ENCODE peak calls at places on chromosomes 12 and 14, in seven cellular contexts. U is GM23338, K is esophagus muscularis mucosa, Q is sigmoid colon, W is HCT116, O is stomach, P is SK-N-SH. F is an unnamed sample.

GRCh38 chr12:106035421-106035820 is 103.3 kb downstream of the NUAK1 start:
- DNase-seq in W (no peak), Q (no peak), K (peak; percentile 55), U (no peak), O (no peak), P (no peak), F (peak; percentile 74)

GRCh38 chr12:38392584-38393144 is 76.1 kb downstream of the ALG10B start:
- DNase-seq in Q (no peak), O (no peak), P (no peak), W (no peak), K (no peak), U (no peak), F (no peak)

GRCh38 chr12:227286-227915 is 13.4 kb upstream of the SLC6A12 start:
- DNase-seq in K (no peak), O (no peak), W (no peak), P (no peak), U (no peak), Q (no peak), F (no peak)

GRCh38 chr12:105239304-105239703 is 3.3 kb upstream of the APPL2 start:
- DNase-seq in U (no peak), P (no peak), W (no peak), Q (no peak), O (no peak), K (no peak), F (no peak)

GRCh38 chr12:54132979-54133378 is 55.8 kb downstream of the SMUG1 start:
- DNase-seq in U (no peak), O (peak; percentile 77), P (no peak), Q (no peak), W (no peak), K (no peak), F (no peak)

GRCh38 chr12:94805749-94806148 is 155.4 kb upstream of the TMCC3 start:
- DNase-seq in W (no peak), U (no peak), K (no peak), P (no peak), Q (no peak), O (no peak), F (no peak)

GRCh38 chr14:100530270-100531072 is 56.7 kb downstream of the BEGAIN start:
- DNase-seq in O (no peak), P (no peak), Q (peak; percentile 52), W (no peak), U (no peak), K (no peak), F (no peak)

GRCh38 chr12:118035194-118036041 is 18.9 kb downstream of the RFC5 start:
- DNase-seq in U (no peak), K (no peak), O (no peak), W (no peak), P (peak; percentile 27), Q (no peak), F (no peak)

GRCh38 chr12:39138268-39138667 is 232.9 kb upstream of the CPNE8 start:
- DNase-seq in W (no peak), Q (no peak), O (no peak), P (peak; percentile 55), K (no peak), U (no peak), F (no peak)

GRCh38 chr12:104456417-104456949 is at the start of gene CHST11:
- DNase-seq in O (peak; percentile 77), K (peak; percentile 94), Q (peak; percentile 87), P (peak; percentile 98), W (peak; percentile 48), U (peak; percentile 96), F (peak; percentile 69)

GRCh38 chr12:32486158-32486557 is 86.8 kb downstream of the FGD4 start:
- DNase-seq in P (no peak), K (no peak), O (no peak), Q (no peak), U (no peak), W (no peak), F (no peak)

GRCh38 chr12:122722347-122722746 is 5.7 kb upstream of the HCAR3 start:
- DNase-seq in K (no peak), P (no peak), W (no peak), O (no peak), Q (no peak), U (no peak), F (no peak)

GRCh38 chr14:64293976-64294671 is at the start of gene ESR2:
- DNase-seq in O (peak; percentile 31), P (peak; percentile 78), Q (no peak), U (peak; percentile 51), K (no peak), W (no peak), F (no peak)

GRCh38 chr12:8065991-8066594 is at the start of gene C3AR1:
- DNase-seq in O (no peak), W (no peak), Q (no peak), U (no peak), K (no peak), P (no peak), F (no peak)

GRCh38 chr12:27332407-27333310 is at the start of gene BMAL2:
- DNase-seq in U (peak; percentile 76), P (peak; percentile 87), K (no peak), W (no peak), Q (no peak), O (peak; percentile 54), F (no peak)

GRCh38 chr12:27334721-27335082 is 2.1 kb downstream of the BMAL2 start:
- DNase-seq in O (no peak), K (no peak), P (no peak), Q (no peak), W (no peak), U (no peak), F (no peak)

GRCh38 chr12:27333311-27334009 is 824 bp downstream of the BMAL2 start:
- DNase-seq in K (no peak), Q (peak; percentile 67), O (peak; percentile 53), P (peak; percentile 76), U (peak; percentile 49), W (no peak), F (peak; percentile 8)

GRCh38 chr12:27335364-27336145 is 2.9 kb downstream of the BMAL2 start:
- DNase-seq in K (no peak), O (no peak), U (no peak), W (no peak), Q (no peak), P (no peak), F (no peak)

DNA sequence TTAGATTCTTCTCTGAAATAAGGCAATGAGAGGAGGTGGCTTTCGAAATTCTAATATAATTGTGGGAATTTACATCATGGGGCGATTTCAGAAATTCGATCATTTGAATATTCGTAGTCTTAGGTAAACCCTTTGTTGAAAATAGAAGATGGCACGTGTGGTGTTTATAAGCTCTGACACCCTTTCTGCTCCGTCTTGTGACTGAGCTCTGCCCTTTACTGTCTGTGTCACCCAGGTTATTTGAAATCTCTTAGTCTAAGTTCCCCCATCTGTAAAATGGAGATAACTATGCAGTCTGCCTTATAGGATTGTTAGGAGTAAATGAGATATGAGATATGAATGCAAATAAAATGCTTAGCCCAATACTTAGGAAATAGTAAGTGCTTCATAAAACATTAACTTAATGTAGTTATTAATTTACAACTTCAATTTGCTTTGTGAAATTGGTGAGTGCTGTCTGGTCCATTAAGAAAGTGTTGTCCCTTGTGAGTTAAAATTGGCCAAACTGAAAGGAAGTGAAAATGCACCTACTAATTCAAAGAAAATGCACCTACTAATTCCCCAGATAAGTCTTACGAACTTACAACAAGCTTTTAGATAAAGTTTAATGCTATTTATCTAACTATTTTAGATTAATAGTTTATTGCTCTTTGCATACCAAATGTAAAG is 1.6 kb downstream of the BMAL2 start:
- DNase-seq in U (no peak), P (no peak), W (no peak), Q (no peak), O (no peak), K (no peak), F (no peak)
- H3K4me3 ChIP-seq in U (peak overlapping the region; percentile 97), P (peak overlapping the region; percentile 87), W (peak overlapping the region; percentile 61), Q (no peak overlapping the region), O (peak overlapping the region; percentile 93), K (peak overlapping the region; percentile 74), F (no peak overlapping the region)

DNA sequence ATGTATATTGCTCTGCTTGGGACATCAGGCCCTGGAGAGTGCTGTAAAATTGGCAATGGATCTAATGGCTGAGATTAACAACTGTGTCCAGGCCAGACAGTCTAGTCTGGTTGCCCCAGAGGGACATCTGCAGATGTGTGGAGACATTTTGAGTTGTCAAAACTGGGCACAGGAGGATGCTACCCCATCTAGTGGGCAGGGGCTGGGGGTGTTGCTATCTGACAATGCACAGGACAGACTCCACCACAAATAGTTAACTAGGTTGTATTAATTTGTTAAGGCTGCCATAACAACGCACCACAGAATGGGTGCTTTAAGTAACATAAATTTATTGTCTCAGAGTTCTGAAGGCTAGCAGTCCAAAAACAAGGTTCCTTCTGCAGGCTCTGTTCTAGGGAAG is 302.5 kb upstream of the AMIGO2 start:
- DNase-seq in K (no peak), P (no peak), O (no peak), U (no peak), W (no peak), Q (no peak), F (no peak)
- TF ChIP-seq CTCF in K (no peak), P (no peak), O (no peak), U (peak; percentile 20), W (no peak), Q (no peak), F (no peak)

DNA sequence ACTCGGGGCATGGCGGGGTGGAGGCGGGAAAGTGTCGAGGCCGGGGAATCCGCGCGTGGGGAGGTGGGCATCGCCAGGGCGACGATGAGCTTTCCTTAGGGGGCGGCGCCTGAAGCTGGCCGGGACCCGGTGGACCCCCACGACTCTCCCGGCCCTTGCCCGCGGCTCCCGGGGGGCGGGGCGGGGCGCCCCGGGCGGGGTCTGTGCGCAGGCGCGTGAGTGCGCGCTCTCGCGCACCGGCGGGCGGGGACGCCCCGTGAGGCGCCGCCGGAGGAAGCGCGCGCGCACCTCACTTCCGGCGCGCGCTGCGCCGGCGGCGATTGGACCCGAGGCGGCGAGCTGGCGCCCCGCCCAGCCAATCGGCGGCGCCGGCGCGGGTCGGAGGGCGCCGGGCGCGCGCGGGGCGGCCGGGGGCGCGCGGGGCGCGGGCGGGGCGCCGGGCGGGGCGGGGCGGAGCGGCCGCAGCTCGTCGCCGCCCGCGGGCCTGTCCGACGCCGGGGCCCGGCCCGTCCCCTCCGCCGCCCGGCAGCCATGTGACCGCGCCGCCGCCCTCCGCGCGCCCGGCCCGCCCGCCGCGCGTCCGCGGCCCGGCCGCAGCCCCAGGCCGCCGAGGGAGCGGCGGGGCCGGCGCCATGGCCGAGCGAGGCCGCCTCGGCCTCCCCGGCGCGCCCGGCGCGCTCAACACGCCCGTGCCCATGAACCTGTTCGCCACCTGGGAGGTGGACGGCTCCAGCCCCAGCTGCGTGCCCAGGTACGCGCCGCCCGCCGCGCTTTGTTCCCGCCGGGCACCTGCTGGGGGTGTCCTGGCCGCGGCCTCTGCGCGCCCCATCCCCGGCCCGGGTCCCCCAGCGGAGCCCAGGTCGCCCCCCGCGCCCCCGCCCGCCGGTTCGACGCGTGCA is at the start of gene PACS2:
- DNase-seq in K (no peak), U (peak; percentile 91), P (peak; percentile 98), Q (peak; percentile 88), O (peak; percentile 85), W (peak; percentile 47), F (peak; percentile 60)
- TF ChIP-seq POLR2AphosphoS5 in K (peak; percentile 71), U (no peak), P (no peak), Q (no peak), O (no peak), W (peak; percentile 31), F (no peak)

DNA sequence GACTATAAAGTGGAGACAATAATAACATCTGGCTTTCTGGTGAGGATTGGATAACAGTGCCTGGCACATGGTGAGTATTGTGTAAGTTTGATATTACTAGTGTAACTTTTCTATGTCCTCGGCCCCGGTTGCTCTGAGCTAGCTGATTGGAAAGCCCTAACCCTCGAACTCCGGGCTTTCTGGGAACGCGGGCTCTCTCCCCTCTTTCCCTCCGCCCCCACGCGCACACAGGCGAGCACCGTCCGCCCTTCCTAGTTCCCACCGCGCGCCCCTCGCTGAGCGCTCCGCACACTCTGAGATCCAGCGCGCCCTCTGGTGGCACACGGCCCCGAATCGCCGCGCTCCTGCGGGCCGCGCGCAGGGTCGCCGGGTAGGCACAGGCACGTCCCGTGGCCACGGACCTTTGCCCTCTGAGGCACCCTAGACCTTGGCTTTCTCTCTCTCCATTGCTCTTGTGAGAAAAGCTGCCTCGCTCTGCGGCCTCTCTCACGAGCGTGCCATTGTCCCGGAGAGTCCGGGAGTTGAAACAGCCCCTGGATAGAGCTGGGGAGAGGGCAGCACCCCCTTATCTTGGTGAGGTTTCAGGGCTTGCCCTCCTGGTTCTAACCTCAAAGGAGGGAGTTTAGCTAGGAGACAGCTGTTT is 23.2 kb upstream of the ESRRB start:
- DNase-seq in P (peak; percentile 90), W (no peak), Q (no peak), O (peak; percentile 52), U (peak; percentile 93), K (no peak), F (peak; percentile 20)
- H3K4me3 ChIP-seq in P (peak overlapping the region; percentile 46), W (no peak overlapping the region), Q (no peak overlapping the region), O (peak overlapping the region; percentile 30), U (peak overlapping the region; percentile 43), K (peak overlapping the region; percentile 40), F (no peak overlapping the region)